ENCODE peak calls at places on chromosomes 5 and 9, in seven cellular contexts. One of them, this sample, is unnamed.

GRCh38 chr5:78819166-78819565 is 165.9 kb downstream of the ARSB start:
- DNase-seq in H1: no peak
- DNase-seq in GM12891: no peak
- DNase-seq in endothelial cell of umbilical vein: no peak
- DNase-seq in IMR-90: no peak
- DNase-seq in A549: no peak
- DNase-seq in heart left ventricle: no peak
- DNase-seq in this sample: no peak

GRCh38 chr9:98775831-98776441 is 20.4 kb downstream of the ANKS6 start:
- DNase-seq in A549: peak
- DNase-seq in GM12891: peak
- DNase-seq in endothelial cell of umbilical vein: peak
- DNase-seq in H1: peak
- DNase-seq in IMR-90: peak
- DNase-seq in heart left ventricle: no peak
- DNase-seq in this sample: no peak

GRCh38 chr5:83856898-83857297 is 136.2 kb upstream of the HAPLN1 start:
- DNase-seq in heart left ventricle: no peak
- DNase-seq in IMR-90: no peak
- DNase-seq in A549: no peak
- DNase-seq in GM12891: no peak
- DNase-seq in H1: no peak
- DNase-seq in endothelial cell of umbilical vein: no peak
- DNase-seq in this sample: no peak

GRCh38 chr9:93464395-93464794 is 11.0 kb upstream of the FAM120AOS start:
- DNase-seq in heart left ventricle: no peak
- DNase-seq in H1: no peak
- DNase-seq in IMR-90: no peak
- DNase-seq in GM12891: no peak
- DNase-seq in A549: no peak
- DNase-seq in endothelial cell of umbilical vein: no peak
- DNase-seq in this sample: no peak

GRCh38 chr5:35838370-35839042 is 18.2 kb upstream of the IL7R start:
- DNase-seq in H1: no peak
- DNase-seq in GM12891: no peak
- DNase-seq in heart left ventricle: no peak
- DNase-seq in endothelial cell of umbilical vein: no peak
- DNase-seq in A549: no peak
- DNase-seq in IMR-90: peak
- DNase-seq in this sample: no peak

GRCh38 chr5:35803221-35803651 is 53.5 kb upstream of the IL7R start:
- DNase-seq in IMR-90: peak
- DNase-seq in H1: peak
- DNase-seq in A549: no peak
- DNase-seq in endothelial cell of umbilical vein: peak
- DNase-seq in GM12891: no peak
- DNase-seq in heart left ventricle: peak
- DNase-seq in this sample: no peak

GRCh38 chr9:133558191-133559126 is 24.0 kb downstream of the ADAMTSL2 start:
- DNase-seq in H1: no peak
- DNase-seq in IMR-90: peak
- DNase-seq in heart left ventricle: no peak
- DNase-seq in GM12891: peak
- DNase-seq in A549: no peak
- DNase-seq in endothelial cell of umbilical vein: peak
- DNase-seq in this sample: peak

GRCh38 chr9:91549177-91549576 is 125.5 kb upstream of the NFIL3 start:
- DNase-seq in endothelial cell of umbilical vein: no peak
- DNase-seq in GM12891: no peak
- DNase-seq in IMR-90: no peak
- DNase-seq in A549: no peak
- DNase-seq in heart left ventricle: no peak
- DNase-seq in H1: no peak
- DNase-seq in this sample: no peak

GRCh38 chr5:96905864-96906263 is 29.6 kb downstream of the ERAP2 start:
- DNase-seq in endothelial cell of umbilical vein: no peak
- DNase-seq in IMR-90: no peak
- DNase-seq in heart left ventricle: no peak
- DNase-seq in A549: no peak
- DNase-seq in GM12891: no peak
- DNase-seq in H1: no peak
- DNase-seq in this sample: no peak

GRCh38 chr9:123927625-123928308 is 2.2 kb downstream of the DENND1A start:
- DNase-seq in heart left ventricle: no peak
- DNase-seq in IMR-90: peak
- DNase-seq in endothelial cell of umbilical vein: no peak
- DNase-seq in H1: no peak
- DNase-seq in A549: no peak
- DNase-seq in GM12891: no peak
- DNase-seq in this sample: no peak

GRCh38 chr9:128607642-128608350 is 48.9 kb downstream of the DYNC2I2 start:
- DNase-seq in A549: no peak
- DNase-seq in IMR-90: peak
- DNase-seq in H1: no peak
- DNase-seq in endothelial cell of umbilical vein: no peak
- DNase-seq in heart left ventricle: peak
- DNase-seq in GM12891: no peak
- DNase-seq in this sample: no peak

GRCh38 chr5:14147210-14147609 is 4.1 kb downstream of the TRIO start:
- DNase-seq in heart left ventricle: no peak
- DNase-seq in GM12891: no peak
- DNase-seq in A549: no peak
- DNase-seq in IMR-90: no peak
- DNase-seq in H1: peak
- DNase-seq in endothelial cell of umbilical vein: no peak
- DNase-seq in this sample: no peak

DNA sequence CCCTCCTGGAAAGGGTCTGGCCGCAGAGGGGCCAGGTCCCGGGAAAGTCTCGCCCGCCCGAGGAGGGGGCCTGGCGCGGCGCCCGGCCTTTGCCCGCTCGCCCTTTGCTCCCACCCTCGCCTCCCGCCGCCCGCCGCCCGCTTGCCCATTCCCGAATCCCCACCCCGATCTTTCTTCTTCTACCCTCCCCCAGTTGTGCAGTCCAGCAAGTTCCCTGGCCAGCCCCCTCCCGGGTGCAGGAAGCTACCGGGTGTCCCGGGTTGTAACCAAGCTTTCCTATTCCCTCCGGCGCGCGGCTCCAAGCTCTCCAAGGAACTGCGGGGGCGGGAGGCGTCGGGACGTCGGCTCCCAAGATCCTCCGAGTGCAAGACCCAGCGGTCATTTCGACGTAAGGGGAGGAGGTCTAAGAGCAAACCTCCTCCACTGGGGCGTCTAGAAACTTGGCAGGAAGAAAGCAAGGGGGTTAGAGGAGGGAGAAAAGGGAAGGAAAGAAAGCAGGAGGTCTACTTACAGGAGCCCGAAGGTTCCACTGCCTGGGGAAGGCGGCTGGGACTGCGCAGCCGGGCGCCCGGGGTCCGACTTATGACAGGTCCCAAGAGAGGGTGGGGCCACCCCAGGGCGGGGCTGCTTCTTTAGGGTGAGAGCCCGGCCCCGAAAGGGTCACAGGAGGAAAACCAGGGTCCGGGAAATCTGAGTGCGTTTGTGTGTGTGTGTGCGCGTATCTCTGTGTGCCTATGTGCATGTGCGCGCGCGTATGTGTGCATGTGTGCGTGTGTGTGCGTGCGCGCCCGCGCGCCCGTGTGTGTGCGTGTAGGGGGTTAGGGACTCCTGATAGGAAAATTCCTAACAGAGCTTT is at the start of gene PTGR1:
- DNase-seq in GM12891: peak
- DNase-seq in A549: peak
- DNase-seq in IMR-90: peak
- DNase-seq in endothelial cell of umbilical vein: peak
- DNase-seq in heart left ventricle: peak
- DNase-seq in H1: peak
- DNase-seq in this sample: peak
- TF ChIP-seq POLR2A in GM12891: no peak
- TF ChIP-seq POLR2A in A549: peak
- TF ChIP-seq POLR2A in IMR-90: peak
- TF ChIP-seq POLR2A in endothelial cell of umbilical vein: peak
- TF ChIP-seq POLR2A in heart left ventricle: peak
- TF ChIP-seq POLR2A in H1: no peak
- TF ChIP-seq POLR2A in this sample: peak

DNA sequence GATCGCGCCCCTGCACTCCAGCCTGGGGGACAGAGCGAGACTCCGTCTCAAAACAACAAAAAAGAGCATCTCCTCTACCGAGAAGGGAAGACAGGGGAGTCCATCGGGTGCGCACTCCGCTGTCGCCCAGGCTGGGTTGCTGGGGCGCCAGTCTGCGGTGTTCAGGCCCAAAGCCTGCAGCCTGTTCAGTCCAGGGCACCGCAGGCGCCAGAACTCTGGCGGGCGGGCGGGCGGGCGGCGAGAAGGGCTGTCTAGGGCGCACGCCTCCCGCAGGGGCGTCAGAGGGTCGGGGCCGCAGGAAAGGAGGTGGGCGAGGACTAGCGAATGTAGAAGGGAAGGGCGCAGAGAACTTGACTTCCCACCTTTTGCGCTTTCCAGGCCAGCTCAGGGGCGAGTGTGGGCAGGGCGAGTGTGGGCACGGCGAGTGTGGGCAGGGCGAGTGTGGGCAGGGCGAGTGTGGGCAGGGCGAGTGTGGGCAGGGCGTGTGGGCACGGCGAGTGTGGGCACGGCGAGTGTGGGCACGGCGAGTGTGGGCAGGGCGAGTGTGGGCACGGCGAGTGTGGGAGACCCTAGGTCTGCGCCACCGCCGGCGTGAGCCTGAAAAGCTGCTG is 10.5 kb downstream of the PROP1 start:
- DNase-seq in H1: no peak
- DNase-seq in heart left ventricle: no peak
- DNase-seq in IMR-90: no peak
- DNase-seq in endothelial cell of umbilical vein: no peak
- DNase-seq in A549: no peak
- DNase-seq in GM12891: no peak
- DNase-seq in this sample: no peak
- TF ChIP-seq POLR2A in H1: no peak
- TF ChIP-seq POLR2A in heart left ventricle: no peak
- TF ChIP-seq POLR2A in IMR-90: no peak
- TF ChIP-seq POLR2A in endothelial cell of umbilical vein: no peak
- TF ChIP-seq POLR2A in A549: no peak
- TF ChIP-seq POLR2A in GM12891: no peak
- TF ChIP-seq POLR2A in this sample: no peak

GRCh38 chr5:177089146-177089545 is 2.4 kb downstream of the FGFR4 start:
- DNase-seq in GM12891: no peak
- DNase-seq in endothelial cell of umbilical vein: no peak
- DNase-seq in IMR-90: no peak
- DNase-seq in H1: no peak
- DNase-seq in heart left ventricle: no peak
- DNase-seq in A549: no peak
- DNase-seq in this sample: no peak

GRCh38 chr5:177089825-177090641 is 3.3 kb downstream of the FGFR4 start:
- DNase-seq in GM12891: no peak
- DNase-seq in IMR-90: no peak
- DNase-seq in heart left ventricle: no peak
- DNase-seq in H1: no peak
- DNase-seq in endothelial cell of umbilical vein: no peak
- DNase-seq in A549: no peak
- DNase-seq in this sample: no peak

GRCh38 chr5:177087707-177088005 is 941 bp downstream of the FGFR4 start:
- DNase-seq in GM12891: no peak
- DNase-seq in A549: no peak
- DNase-seq in IMR-90: no peak
- DNase-seq in H1: no peak
- DNase-seq in heart left ventricle: no peak
- DNase-seq in endothelial cell of umbilical vein: no peak
- DNase-seq in this sample: no peak

GRCh38 chr5:177085985-177086917 is at the start of gene FGFR4:
- DNase-seq in H1: peak
- DNase-seq in endothelial cell of umbilical vein: no peak
- DNase-seq in GM12891: peak
- DNase-seq in heart left ventricle: peak
- DNase-seq in IMR-90: peak
- DNase-seq in A549: peak
- DNase-seq in this sample: peak

DNA sequence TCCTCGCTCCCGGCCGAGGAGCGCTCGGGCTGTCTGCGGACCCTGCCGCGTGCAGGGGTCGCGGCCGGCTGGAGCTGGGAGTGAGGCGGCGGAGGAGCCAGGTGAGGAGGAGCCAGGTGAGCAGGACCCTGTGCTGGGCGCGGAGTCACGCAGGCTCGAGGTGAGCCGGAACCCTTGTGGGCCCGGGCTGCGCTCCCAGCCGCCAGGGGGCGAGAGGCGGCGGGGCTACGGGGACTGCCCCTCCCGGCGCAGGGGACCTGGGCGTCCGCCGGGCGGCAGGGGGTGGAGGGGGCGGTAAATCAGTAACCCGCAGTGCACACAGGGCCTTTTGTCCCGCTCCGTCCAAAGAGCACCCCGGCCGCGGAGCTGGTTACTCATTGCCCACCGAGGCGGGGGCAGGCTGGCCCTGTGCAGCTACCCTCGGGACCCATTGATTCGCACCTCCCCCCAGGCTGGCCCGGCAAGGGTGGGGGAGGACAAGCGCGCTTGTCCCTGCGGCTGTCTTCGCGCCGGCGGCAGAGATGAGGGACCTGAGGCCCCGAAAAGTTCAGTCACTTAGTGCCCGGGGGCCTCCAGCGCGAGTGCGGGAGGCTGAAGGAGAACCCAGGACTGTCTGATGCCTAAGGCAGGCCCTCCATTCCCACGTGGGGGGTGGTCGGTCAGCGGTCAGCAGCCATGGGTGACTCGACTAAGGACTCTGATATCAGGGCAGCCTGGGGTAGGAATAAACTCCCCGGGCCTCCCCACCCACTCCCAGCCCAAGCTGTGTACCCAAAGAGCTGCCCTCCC is 397 bp downstream of the FGFR4 start:
- DNase-seq in IMR-90: no peak
- DNase-seq in heart left ventricle: peak
- DNase-seq in H1: peak
- DNase-seq in A549: peak
- DNase-seq in endothelial cell of umbilical vein: peak
- DNase-seq in GM12891: peak
- DNase-seq in this sample: peak
- TF ChIP-seq POLR2A in IMR-90: no peak
- TF ChIP-seq POLR2A in heart left ventricle: no peak
- TF ChIP-seq POLR2A in H1: peak
- TF ChIP-seq POLR2A in A549: peak
- TF ChIP-seq POLR2A in endothelial cell of umbilical vein: no peak
- TF ChIP-seq POLR2A in GM12891: no peak
- TF ChIP-seq POLR2A in this sample: peak

GRCh38 chr9:79571309-79572031 is at the start of gene TLE4:
- DNase-seq in GM12891: peak
- DNase-seq in endothelial cell of umbilical vein: peak
- DNase-seq in H1: peak
- DNase-seq in heart left ventricle: peak
- DNase-seq in A549: peak
- DNase-seq in IMR-90: peak
- DNase-seq in this sample: peak

GRCh38 chr9:79568337-79569084 is 3.3 kb upstream of the TLE4 start:
- DNase-seq in GM12891: no peak
- DNase-seq in IMR-90: no peak
- DNase-seq in H1: no peak
- DNase-seq in endothelial cell of umbilical vein: no peak
- DNase-seq in heart left ventricle: no peak
- DNase-seq in A549: peak
- DNase-seq in this sample: peak

GRCh38 chr9:79572032-79572890 is 496 bp downstream of the TLE4 start:
- DNase-seq in A549: peak
- DNase-seq in H1: peak
- DNase-seq in heart left ventricle: peak
- DNase-seq in IMR-90: peak
- DNase-seq in endothelial cell of umbilical vein: peak
- DNase-seq in GM12891: peak
- DNase-seq in this sample: peak

GRCh38 chr9:79569814-79570448 is 1.8 kb upstream of the TLE4 start:
- DNase-seq in A549: no peak
- DNase-seq in GM12891: no peak
- DNase-seq in heart left ventricle: no peak
- DNase-seq in endothelial cell of umbilical vein: peak
- DNase-seq in H1: no peak
- DNase-seq in IMR-90: peak
- DNase-seq in this sample: no peak

GRCh38 chr9:79570449-79571308 is 1.1 kb upstream of the TLE4 start:
- DNase-seq in IMR-90: peak
- DNase-seq in H1: peak
- DNase-seq in A549: peak
- DNase-seq in endothelial cell of umbilical vein: peak
- DNase-seq in heart left ventricle: peak
- DNase-seq in GM12891: no peak
- DNase-seq in this sample: peak
- TF ChIP-seq POLR2A in IMR-90: no peak
- TF ChIP-seq POLR2A in H1: peak
- TF ChIP-seq POLR2A in A549: peak
- TF ChIP-seq POLR2A in endothelial cell of umbilical vein: no peak
- TF ChIP-seq POLR2A in heart left ventricle: peak
- TF ChIP-seq POLR2A in GM12891: no peak
- TF ChIP-seq POLR2A in this sample: no peak

This sample was measured in upper lobe of left lung.